ENCODE peak calls at places on chromosomes 6 and 20, in five cellular contexts. O is foreskin melanocyte, H is bronchial epithelial cell, G is EH, E is COR-L47. T is an unnamed sample.

GRCh38 chr20:61852268-61853072 is 213.2 kb downstream of the TAF4 start:
- DNase-seq in O (no peak), H (no peak), G (no peak), E (no peak), T (no peak)

GRCh38 chr6:143896096-143896880 is 32.0 kb downstream of the ZC2HC1B start:
- DNase-seq in O (no peak), H (peak), G (no peak), E (no peak), T (peak)

GRCh38 chr6:24078200-24078599 is 47.8 kb upstream of the NRSN1 start:
- DNase-seq in O (peak), H (no peak), G (no peak), E (no peak), T (no peak)

GRCh38 chr20:53609501-53610445 is 16.1 kb upstream of the ZNF217 start:
- DNase-seq in O (no peak), H (peak), G (peak), E (no peak), T (no peak)

GRCh38 chr20:44174996-44175766 is 11.8 kb downstream of the JPH2 start:
- DNase-seq in O (no peak), H (no peak), G (no peak), E (no peak), T (no peak)

GRCh38 chr6:52598123-52598823 is 21.4 kb upstream of the TRAM2 start:
- DNase-seq in O (peak), H (peak), G (peak), E (peak), T (no peak)

GRCh38 chr6:15350386-15351083 is 104.7 kb downstream of the JARID2 start:
- DNase-seq in O (no peak), H (no peak), G (peak), E (no peak), T (no peak)

GRCh38 chr20:15342987-15343639 is 1005.7 kb upstream of the FLRT3 start:
- DNase-seq in O (no peak), H (no peak), G (peak), E (no peak), T (no peak)

GRCh38 chr6:128882991-128883571 is at the start of gene LAMA2:
- DNase-seq in O (peak), H (peak), G (peak), E (no peak), T (no peak)

GRCh38 chr20:36800410-36800809 is 26.8 kb upstream of the DSN1 start:
- DNase-seq in O (no peak), H (no peak), G (no peak), E (no peak), T (no peak)

GRCh38 chr20:2755451-2756055 is 44.9 kb downstream of the CPXM1 start:
- DNase-seq in O (no peak), H (no peak), G (no peak), E (no peak), T (no peak)